ENCODE peak calls at places on chromosomes 11 and 22, in five cellular contexts. One of them, this sample, is unnamed.

GRCh38 chr11:45580399-45580798 is 85.0 kb downstream of the CHST1 start:
- DNase-seq in MCF 10A: peak; percentile 49
- DNase-seq in GM04504: peak; percentile 4
- DNase-seq in NCI-H1105: no peak
- DNase-seq in anterior cingulate cortex: no peak
- DNase-seq in this sample: no peak

GRCh38 chr11:111435046-111435698 is 56.1 kb upstream of the POU2AF1 start:
- DNase-seq in anterior cingulate cortex: no peak
- DNase-seq in GM04504: no peak
- DNase-seq in NCI-H1105: peak; percentile 34
- DNase-seq in MCF 10A: no peak
- DNase-seq in this sample: no peak

GRCh38 chr11:2175659-2176058 is 4.0 kb upstream of the TH start:
- DNase-seq in anterior cingulate cortex: no peak
- DNase-seq in NCI-H1105: no peak
- DNase-seq in GM04504: no peak
- DNase-seq in MCF 10A: peak; percentile 73
- DNase-seq in this sample: no peak

GRCh38 chr11:120331301-120331966 is 4.8 kb upstream of the ARHGEF12 start:
- DNase-seq in anterior cingulate cortex: no peak
- DNase-seq in GM04504: no peak
- DNase-seq in MCF 10A: peak; percentile 69
- DNase-seq in NCI-H1105: peak; percentile 16
- DNase-seq in this sample: no peak

GRCh38 chr11:69230856-69231425 is 63.0 kb upstream of the MYEOV start:
- DNase-seq in MCF 10A: no peak
- DNase-seq in anterior cingulate cortex: no peak
- DNase-seq in NCI-H1105: no peak
- DNase-seq in GM04504: no peak
- DNase-seq in this sample: no peak

GRCh38 chr22:25645964-25646363 is 81.5 kb downstream of the GRK3 start:
- DNase-seq in MCF 10A: peak; percentile 20
- DNase-seq in NCI-H1105: no peak
- DNase-seq in anterior cingulate cortex: no peak
- DNase-seq in GM04504: no peak
- DNase-seq in this sample: no peak

GRCh38 chr22:24198682-24199052 is 17.4 kb downstream of the SUSD2 start:
- DNase-seq in anterior cingulate cortex: no peak
- DNase-seq in MCF 10A: no peak
- DNase-seq in GM04504: no peak
- DNase-seq in NCI-H1105: no peak
- DNase-seq in this sample: no peak

GRCh38 chr22:50274311-50274710 is 4.1 kb upstream of the MAPK11 start:
- DNase-seq in GM04504: no peak
- DNase-seq in anterior cingulate cortex: peak; percentile 13
- DNase-seq in MCF 10A: peak; percentile 56
- DNase-seq in NCI-H1105: peak; percentile 13
- DNase-seq in this sample: no peak

GRCh38 chr11:17479284-17480214 is 2.9 kb upstream of the ABCC8 start:
- DNase-seq in anterior cingulate cortex: peak; percentile 19
- DNase-seq in NCI-H1105: peak; percentile 59
- DNase-seq in MCF 10A: peak; percentile 49
- DNase-seq in GM04504: no peak
- DNase-seq in this sample: peak; percentile 49

GRCh38 chr11:115425243-115425642 is 79.0 kb downstream of the CADM1 start:
- DNase-seq in MCF 10A: no peak
- DNase-seq in GM04504: no peak
- DNase-seq in NCI-H1105: peak; percentile 73
- DNase-seq in anterior cingulate cortex: no peak
- DNase-seq in this sample: no peak

GRCh38 chr11:107931206-107931605 is 3.0 kb downstream of the RAB39A start:
- DNase-seq in anterior cingulate cortex: no peak
- DNase-seq in MCF 10A: no peak
- DNase-seq in GM04504: no peak
- DNase-seq in NCI-H1105: no peak
- DNase-seq in this sample: no peak

GRCh38 chr22:27961182-27961581 is 42.1 kb upstream of the PITPNB start:
- DNase-seq in anterior cingulate cortex: no peak
- DNase-seq in NCI-H1105: no peak
- DNase-seq in GM04504: no peak
- DNase-seq in MCF 10A: no peak
- DNase-seq in this sample: no peak

GRCh38 chr22:39428597-39429071 is 28.2 kb upstream of the MGAT3 start:
- DNase-seq in MCF 10A: no peak
- DNase-seq in GM04504: no peak
- DNase-seq in anterior cingulate cortex: no peak
- DNase-seq in NCI-H1105: no peak
- DNase-seq in this sample: no peak

GRCh38 chr22:39090426-39091064 is 6.5 kb upstream of the APOBEC3H start:
- DNase-seq in NCI-H1105: no peak
- DNase-seq in GM04504: no peak
- DNase-seq in MCF 10A: peak; percentile 93
- DNase-seq in anterior cingulate cortex: no peak
- DNase-seq in this sample: no peak